ENCODE peak calls at places on chromosome 6, in ten cellular contexts. R is endodermal cell; U is MM.1S; O is Calu3; A is activated CD8-positive, alpha-beta T cell treated with anti-CD3 and anti-CD28 coated beads for 36 hours; N is progenitor cell of endocrine pancreas; V is uterus; G is activated B cell treated with CpG ODN at 0.5 μM for 24 hours; B is foreskin keratinocyte; M is endothelial cell. X is an unnamed sample.

GRCh38 chr6:38508894-38509293 is 130.8 kb downstream of the BTBD9 start:
- DNase-seq in R (no peak), U (no peak), O (peak), A (no peak), N (no peak), V (no peak), G (no peak), B (no peak), M (no peak), X (no peak)

GRCh38 chr6:130115036-130115435 is 96.7 kb downstream of the L3MBTL3 start:
- DNase-seq in R (no peak), U (no peak), O (no peak), A (no peak), N (no peak), V (no peak), G (no peak), B (no peak), M (no peak), X (no peak)

GRCh38 chr6:26025047-26025893 is 62.0 kb upstream of the HFE start:
- DNase-seq in R (peak), U (peak), O (peak), A (no peak), N (no peak), V (no peak), G (no peak), B (peak), M (no peak), X (no peak)

GRCh38 chr6:26659042-26659359 is 545 bp downstream of the ZNF322 start:
- DNase-seq in R (no peak), U (no peak), O (no peak), A (no peak), N (no peak), V (no peak), G (no peak), B (no peak), M (no peak), X (no peak)

GRCh38 chr6:47203266-47203967 is 106.3 kb downstream of the TNFRSF21 start:
- DNase-seq in R (no peak), U (peak), O (no peak), A (peak), N (no peak), V (no peak), G (no peak), B (no peak), M (no peak), X (no peak)

GRCh38 chr6:19153270-19153980 is 683.7 kb upstream of the ID4 start:
- DNase-seq in R (no peak), U (no peak), O (no peak), A (no peak), N (no peak), V (peak), G (no peak), B (no peak), M (no peak), X (no peak)

GRCh38 chr6:35718911-35719381 is 17.9 kb upstream of the ARMC12 start:
- DNase-seq in R (peak), U (no peak), O (no peak), A (peak), N (no peak), V (peak), G (no peak), B (no peak), M (no peak), X (no peak)

GRCh38 chr6:36375644-36376155 is 11.8 kb downstream of the ETV7 start:
- DNase-seq in R (no peak), U (no peak), O (no peak), A (no peak), N (no peak), V (no peak), G (no peak), B (no peak), M (no peak), X (no peak)

GRCh38 chr6:136920858-136921520 is 1.1 kb upstream of the SLC35D3 start:
- DNase-seq in R (peak), U (no peak), O (peak), A (peak), N (no peak), V (no peak), G (no peak), B (peak), M (peak), X (no peak)

GRCh38 chr6:85063611-85064010 is 299.2 kb upstream of the TBX18 start:
- DNase-seq in R (no peak), U (no peak), O (no peak), A (no peak), N (no peak), V (no peak), G (no peak), B (no peak), M (no peak), X (no peak)

GRCh38 chr6:160917581-160917980 is 74.0 kb upstream of the MAP3K4 start:
- DNase-seq in R (no peak), U (no peak), O (no peak), A (no peak), N (no peak), V (no peak), G (no peak), B (peak), M (no peak), X (no peak)

GRCh38 chr6:156720739-156721714 is 56.2 kb upstream of the ARID1B start:
- DNase-seq in R (peak), U (no peak), O (peak), A (no peak), N (no peak), V (peak), G (no peak), B (peak), M (peak), X (no peak)

GRCh38 chr6:132423839-132424238 is 22.6 kb upstream of the MOXD1 start:
- DNase-seq in R (no peak), U (no peak), O (no peak), A (no peak), N (no peak), V (no peak), G (no peak), B (no peak), M (no peak), X (no peak)

GRCh38 chr6:132430110-132430509 is 28.8 kb upstream of the MOXD1 start:
- DNase-seq in R (no peak), U (no peak), O (no peak), A (no peak), N (no peak), V (no peak), G (no peak), B (no peak), M (no peak), X (no peak)

GRCh38 chr6:132425176-132425575 is 23.9 kb upstream of the MOXD1 start:
- DNase-seq in R (no peak), U (no peak), O (no peak), A (no peak), N (no peak), V (no peak), G (no peak), B (no peak), M (no peak), X (no peak)
- TF ChIP-seq CTCF in R (no peak), U (no peak), O (no peak), A (no peak), N (no peak), V (no peak), G (no peak), B (no peak), M (no peak), X (no peak)

GRCh38 chr6:106087548-106088325 is 1.6 kb downstream of the PRDM1 start:
- DNase-seq in R (peak), U (peak), O (no peak), A (no peak), N (no peak), V (peak), G (no peak), B (peak), M (no peak), X (no peak)

GRCh38 chr6:106084106-106084963 is 1.8 kb upstream of the PRDM1 start:
- DNase-seq in R (peak), U (peak), O (no peak), A (no peak), N (peak), V (peak), G (no peak), B (peak), M (peak), X (peak)

GRCh38 chr6:106085687-106085983 is 501 bp upstream of the PRDM1 start:
- DNase-seq in R (no peak), U (no peak), O (no peak), A (no peak), N (no peak), V (no peak), G (no peak), B (no peak), M (no peak), X (no peak)

GRCh38 chr6:106084973-106085686 is 1.0 kb upstream of the PRDM1 start:
- DNase-seq in R (no peak), U (peak), O (no peak), A (no peak), N (no peak), V (no peak), G (no peak), B (peak), M (peak), X (no peak)

GRCh38 chr6:106085984-106086832 is at the start of gene PRDM1:
- DNase-seq in R (peak), U (peak), O (peak), A (peak), N (peak), V (peak), G (peak), B (peak), M (peak), X (peak)
- TF ChIP-seq CTCF in R (peak), U (peak), O (no peak), A (peak), N (peak), V (no peak), G (no peak), B (peak), M (peak), X (peak)

DNA sequence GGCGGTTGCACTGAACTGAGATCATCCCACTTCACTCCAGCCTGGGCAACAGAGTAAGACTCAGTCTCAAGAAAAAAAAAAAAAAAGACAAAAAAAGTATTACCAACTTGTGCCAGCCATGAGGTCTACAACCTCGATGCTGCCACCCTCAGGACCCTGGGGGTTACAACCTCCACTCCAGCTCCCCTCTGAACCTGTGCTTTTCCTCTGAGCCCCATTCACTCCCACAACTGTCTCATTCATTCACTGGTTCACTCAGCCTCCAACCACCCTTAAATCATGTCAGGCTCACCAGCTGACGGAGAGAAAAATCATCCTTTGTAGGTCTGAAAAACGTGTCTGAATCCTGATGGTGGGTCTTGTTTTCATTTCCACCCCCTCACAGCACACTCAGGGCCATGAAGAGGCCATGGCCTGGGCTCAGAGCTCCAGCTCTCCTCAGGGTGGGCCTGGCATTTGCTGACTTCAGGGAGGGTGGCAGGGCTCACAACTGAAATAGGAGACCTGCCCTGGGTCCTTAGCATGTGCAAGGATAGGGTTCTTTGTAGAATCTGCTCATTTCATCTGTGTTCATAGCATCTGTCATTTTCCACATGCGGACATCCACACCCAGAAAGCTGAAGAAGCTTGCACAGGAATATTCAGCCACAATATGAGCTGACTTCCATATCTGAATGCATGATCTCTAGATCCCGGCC is 1.9 kb upstream of the ULBP1 start:
- DNase-seq in R (peak), U (peak), O (peak), A (peak), N (no peak), V (no peak), G (no peak), B (no peak), M (peak), X (no peak)
- TF ChIP-seq CTCF in R (peak), U (peak), O (peak), A (peak), N (peak), V (no peak), G (no peak), B (peak), M (no peak), X (no peak)

GRCh38 chr6:90098025-90098474 is 198.6 kb downstream of the BACH2 start:
- DNase-seq in R (no peak), U (no peak), O (no peak), A (peak), N (no peak), V (peak), G (no peak), B (peak), M (no peak), X (no peak)
- TF ChIP-seq CTCF in R (peak), U (no peak), O (peak), A (no peak), N (peak), V (peak), G (no peak), B (peak), M (no peak), X (peak)

DNA sequence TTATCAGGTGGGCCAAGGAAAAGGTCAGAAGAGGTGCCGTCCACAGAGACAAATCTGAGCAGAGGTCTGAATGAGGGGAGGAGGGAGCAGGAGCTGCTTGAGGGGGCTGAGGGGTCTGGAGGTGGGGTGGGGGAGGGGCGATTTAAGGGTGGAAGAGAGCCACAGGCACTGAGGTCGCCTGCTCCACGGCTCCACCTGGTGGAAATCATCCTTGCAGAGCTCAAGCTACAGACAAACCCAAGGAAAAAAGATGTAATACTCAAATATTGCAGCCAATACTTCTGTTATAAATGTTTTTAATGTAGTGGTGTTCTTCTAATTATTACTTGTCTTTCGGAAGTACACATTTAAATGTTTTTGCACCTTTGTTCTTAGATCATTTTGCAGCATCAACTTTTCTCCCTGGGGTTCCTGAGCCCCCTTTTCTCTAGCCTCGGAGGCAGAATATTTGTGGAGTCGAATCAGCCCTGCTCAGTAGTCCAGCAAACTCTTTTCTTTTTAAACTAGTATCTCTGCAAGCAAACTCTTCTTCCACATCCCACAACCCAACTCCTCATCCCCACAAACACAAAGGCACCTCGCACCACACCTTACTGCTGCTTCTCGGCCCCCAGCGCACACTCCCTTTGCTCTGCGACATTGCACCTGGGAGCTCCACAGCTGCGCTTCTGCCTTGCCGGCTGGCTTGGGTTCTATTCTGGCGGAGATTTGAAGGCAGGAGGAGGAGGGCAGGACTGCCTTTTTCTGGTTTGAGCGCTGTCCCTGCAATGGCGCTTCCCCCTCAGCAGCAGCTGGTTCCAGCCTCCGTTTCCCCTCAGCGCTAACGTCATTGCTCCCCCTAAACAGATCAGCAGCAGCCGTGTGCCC is 51.0 kb upstream of the TFAP2A start:
- DNase-seq in R (peak), U (peak), O (peak), A (peak), N (peak), V (no peak), G (no peak), B (no peak), M (peak), X (no peak)
- TF ChIP-seq CTCF in R (peak), U (peak), O (no peak), A (peak), N (peak), V (no peak), G (no peak), B (peak), M (peak), X (peak)

GRCh38 chr6:30676660-30677270 is 4.0 kb upstream of the DHX16 start:
- DNase-seq in R (no peak), U (no peak), O (no peak), A (no peak), N (no peak), V (no peak), G (no peak), B (no peak), M (no peak), X (no peak)

GRCh38 chr6:30664994-30665767 is 7.6 kb downstream of the DHX16 start:
- DNase-seq in R (no peak), U (no peak), O (no peak), A (no peak), N (no peak), V (no peak), G (no peak), B (no peak), M (no peak), X (no peak)

GRCh38 chr6:30672445-30673253 is at the start of gene DHX16:
- DNase-seq in R (peak), U (peak), O (peak), A (peak), N (peak), V (peak), G (peak), B (peak), M (peak), X (peak)

GRCh38 chr6:30670760-30671527 is 1.9 kb downstream of the DHX16 start:
- DNase-seq in R (no peak), U (no peak), O (no peak), A (no peak), N (no peak), V (no peak), G (no peak), B (no peak), M (peak), X (no peak)
- TF ChIP-seq CTCF in R (peak), U (no peak), O (peak), A (no peak), N (peak), V (no peak), G (no peak), B (peak), M (peak), X (peak)

DNA sequence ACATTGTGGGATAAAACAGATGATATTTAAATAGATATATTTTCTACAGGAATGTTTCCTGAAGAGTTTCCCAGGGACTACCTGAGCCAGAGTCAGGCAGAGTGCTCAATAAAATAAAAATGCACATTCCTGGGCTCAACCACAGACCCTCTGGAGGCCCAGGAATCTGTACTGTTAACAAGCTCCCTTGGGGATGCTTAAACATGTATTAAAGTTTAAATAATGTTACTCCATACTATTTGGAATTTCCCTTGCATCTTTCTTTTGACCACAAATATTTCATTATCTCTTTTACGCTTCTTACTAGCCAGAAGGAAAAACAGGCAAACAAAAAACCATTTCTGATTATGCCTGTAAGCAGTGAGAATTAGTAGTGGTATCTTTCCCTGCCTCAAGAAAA is 42.3 kb downstream of the GPR63 start:
- DNase-seq in R (no peak), U (no peak), O (no peak), A (no peak), N (no peak), V (no peak), G (no peak), B (no peak), M (no peak), X (no peak)
- TF ChIP-seq CTCF in R (no peak), U (no peak), O (no peak), A (no peak), N (no peak), V (no peak), G (no peak), B (no peak), M (no peak), X (no peak)

GRCh38 chr6:3147914-3148757 is 9.2 kb downstream of the TUBB2A start:
- DNase-seq in R (no peak), U (no peak), O (no peak), A (no peak), N (no peak), V (no peak), G (no peak), B (no peak), M (no peak), X (no peak)
- TF ChIP-seq CTCF in R (peak), U (no peak), O (no peak), A (no peak), N (no peak), V (no peak), G (no peak), B (peak), M (no peak), X (peak)

GRCh38 chr6:75563032-75563431 is 38.6 kb upstream of the SENP6 start:
- DNase-seq in R (peak), U (peak), O (peak), A (peak), N (no peak), V (no peak), G (no peak), B (peak), M (no peak), X (no peak)
- TF ChIP-seq CTCF in R (peak), U (peak), O (peak), A (peak), N (peak), V (no peak), G (no peak), B (peak), M (peak), X (no peak)

X was measured in D721Med.